ENCODE peak calls at places on chromosomes 16 and 17, in five cellular contexts. T, C, K, P and Y are unnamed samples.

GRCh38 chr17:77884019-77884418 is 74.5 kb upstream of the TNRC6C start:
- DNase-seq in T (no peak), C (no peak), K (peak), P (peak), Y (no peak)

GRCh38 chr17:7478276-7479138 is 924 bp downstream of the ZBTB4 start:
- DNase-seq in T (no peak), C (peak), K (peak), P (peak), Y (peak)

GRCh38 chr16:47504599-47504998 is 43.5 kb downstream of the PHKB start:
- DNase-seq in T (no peak), C (no peak), K (no peak), P (no peak), Y (no peak)

GRCh38 chr16:81778861-81779539 is at the start of gene PLCG2:
- DNase-seq in T (no peak), C (peak), K (peak), P (peak), Y (peak)

GRCh38 chr17:55285340-55286301 is 20.9 kb downstream of the HLF start:
- DNase-seq in T (no peak), C (peak), K (peak), P (no peak), Y (no peak)

GRCh38 chr16:46695937-46696336 is 6.5 kb downstream of the ORC6 start:
- DNase-seq in T (no peak), C (no peak), K (no peak), P (no peak), Y (no peak)

GRCh38 chr17:7997186-7997585 is 5.2 kb upstream of the GUCY2D start:
- DNase-seq in T (no peak), C (peak), K (no peak), P (no peak), Y (no peak)

GRCh38 chr17:14741516-14741915 is 440.6 kb downstream of the HS3ST3B1 start:
- DNase-seq in T (no peak), C (no peak), K (no peak), P (no peak), Y (no peak)

GRCh38 chr17:1995321-1996242 is 29.6 kb downstream of the RTN4RL1 start:
- DNase-seq in T (no peak), C (no peak), K (no peak), P (peak), Y (no peak)

GRCh38 chr17:53058031-53058430 is 764.7 kb upstream of the KIF2B start:
- DNase-seq in T (peak), C (no peak), K (no peak), P (no peak), Y (no peak)

GRCh38 chr16:4489030-4489429 is 12.8 kb downstream of the HMOX2 start:
- DNase-seq in T (peak), C (peak), K (no peak), P (no peak), Y (no peak)

GRCh38 chr17:45394001-45394912 is 38.4 kb downstream of the ARHGAP27 start:
- DNase-seq in T (no peak), C (no peak), K (no peak), P (no peak), Y (no peak)

GRCh38 chr16:23784811-23785447 is 30.1 kb downstream of the CHP2 start:
- DNase-seq in T (no peak), C (no peak), K (no peak), P (no peak), Y (no peak)

GRCh38 chr17:50359998-50360461 is 13.0 kb downstream of the MRPL27 start:
- DNase-seq in T (no peak), C (no peak), K (no peak), P (no peak), Y (no peak)

GRCh38 chr17:73343168-73343634 is 31.4 kb upstream of the CDC42EP4 start:
- DNase-seq in T (no peak), C (peak), K (no peak), P (peak), Y (no peak)

GRCh38 chr17:59361386-59361785 is 29.9 kb downstream of the YPEL2 start:
- DNase-seq in T (no peak), C (peak), K (no peak), P (no peak), Y (no peak)

GRCh38 chr17:47286198-47286914 is 32.7 kb downstream of the ITGB3 start:
- DNase-seq in T (no peak), C (no peak), K (no peak), P (no peak), Y (no peak)

GRCh38 chr17:46930083-46930482 is 7.1 kb downstream of the GOSR2 start:
- DNase-seq in T (no peak), C (no peak), K (no peak), P (no peak), Y (no peak)

GRCh38 chr16:29023279-29024278 is 38.7 kb downstream of the LAT start:
- DNase-seq in T (no peak), C (no peak), K (no peak), P (no peak), Y (no peak)

GRCh38 chr17:80845863-80846671 is 145.6 kb upstream of the CHMP6 start:
- DNase-seq in T (no peak), C (no peak), K (peak), P (no peak), Y (no peak)

GRCh38 chr17:45225964-45226530 is 4.4 kb downstream of the FMNL1 start:
- DNase-seq in T (no peak), C (no peak), K (peak), P (no peak), Y (peak)

GRCh38 chr16:83898463-83899271 is at the start of gene MLYCD:
- DNase-seq in T (no peak), C (peak), K (peak), P (peak), Y (peak)

GRCh38 chr17:55215711-55216110 is 49.0 kb upstream of the HLF start:
- DNase-seq in T (no peak), C (no peak), K (peak), P (no peak), Y (no peak)

GRCh38 chr16:54746596-54746995 is 184.1 kb upstream of the IRX5 start:
- DNase-seq in T (no peak), C (no peak), K (no peak), P (no peak), Y (no peak)

GRCh38 chr17:78652913-78653312 is 75.7 kb upstream of the DNAH17 start:
- DNase-seq in T (no peak), C (no peak), K (no peak), P (no peak), Y (no peak)

GRCh38 chr16:81836279-81837054 is 57.4 kb downstream of the PLCG2 start:
- DNase-seq in T (peak), C (no peak), K (no peak), P (no peak), Y (no peak)

GRCh38 chr17:31724026-31724425 is 135.0 kb downstream of the COPRS start:
- DNase-seq in T (no peak), C (no peak), K (no peak), P (no peak), Y (no peak)

GRCh38 chr16:15701975-15702970 is 52.2 kb downstream of the NDE1 start:
- DNase-seq in T (no peak), C (peak), K (no peak), P (no peak), Y (no peak)

GRCh38 chr17:80924111-80924806 is 67.4 kb upstream of the CHMP6 start:
- DNase-seq in T (no peak), C (no peak), K (no peak), P (no peak), Y (no peak)

GRCh38 chr17:27293359-27293897 is 486 bp upstream of the WSB1 start:
- DNase-seq in T (no peak), C (no peak), K (no peak), P (no peak), Y (no peak)

GRCh38 chr16:70364399-70364798 is 17.7 kb downstream of the DDX19A start:
- DNase-seq in T (no peak), C (no peak), K (no peak), P (no peak), Y (no peak)
- H3K4me3 ChIP-seq in T (no peak), C (no peak), K (no peak), P (no peak), Y (no peak)

DNA sequence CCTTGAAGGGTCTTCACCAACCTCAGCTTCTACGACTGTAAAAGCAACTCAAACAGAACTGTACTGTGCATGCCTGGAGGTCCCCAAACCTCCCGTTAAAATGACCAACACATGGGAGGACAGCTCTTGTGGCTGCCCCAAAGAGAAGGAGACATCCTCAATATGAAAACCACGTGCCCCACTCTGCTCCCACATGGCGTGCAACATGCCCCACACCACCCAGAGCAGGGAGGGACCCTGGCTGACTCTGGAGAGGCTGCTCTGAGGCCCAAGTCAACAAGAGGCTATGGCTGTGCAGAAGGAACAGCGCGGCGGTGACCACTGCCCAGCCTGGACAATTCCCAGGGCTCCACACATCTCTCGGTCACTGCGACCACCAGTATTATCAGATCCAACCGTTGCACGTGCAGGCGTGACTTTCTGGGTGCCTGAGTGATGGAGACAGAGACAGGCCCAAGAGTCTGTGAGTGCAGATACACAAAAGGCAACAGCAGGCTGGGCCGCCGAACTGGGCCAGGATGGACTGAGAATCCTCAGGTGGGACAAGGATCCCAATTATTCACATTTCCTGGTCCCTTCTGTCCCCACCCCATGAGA is 1.4 kb downstream of the PLD6 start:
- DNase-seq in T (no peak), C (no peak), K (no peak), P (no peak), Y (no peak)
- H3K4me3 ChIP-seq in T (peak), C (peak), K (peak), P (peak), Y (peak)

GRCh38 chr16:67396775-67397450 is 3.6 kb upstream of the TPPP3 start:
- DNase-seq in T (no peak), C (no peak), K (no peak), P (no peak), Y (no peak)
- H3K4me3 ChIP-seq in T (no peak), C (no peak), K (no peak), P (no peak), Y (no peak)

GRCh38 chr17:42378597-42379594 is 9.3 kb downstream of the STAT3 start:
- DNase-seq in T (no peak), C (no peak), K (no peak), P (no peak), Y (no peak)
- H3K4me3 ChIP-seq in T (peak), C (peak), K (peak), P (no peak), Y (peak)

GRCh38 chr17:74379495-74380085 is 12.3 kb downstream of the GPR142 start:
- DNase-seq in T (no peak), C (peak), K (peak), P (peak), Y (peak)

GRCh38 chr17:74383140-74383539 is 15.8 kb downstream of the GPR142 start:
- DNase-seq in T (no peak), C (no peak), K (no peak), P (no peak), Y (no peak)

GRCh38 chr17:74385201-74385600 is 17.9 kb downstream of the GPR142 start:
- DNase-seq in T (no peak), C (no peak), K (no peak), P (no peak), Y (no peak)

GRCh38 chr17:74380959-74381808 is 13.9 kb downstream of the GPR142 start:
- DNase-seq in T (no peak), C (no peak), K (no peak), P (no peak), Y (no peak)

GRCh38 chr17:74380086-74380958 is 13.0 kb downstream of the GPR142 start:
- DNase-seq in T (peak), C (no peak), K (no peak), P (no peak), Y (no peak)
- H3K4me3 ChIP-seq in T (no peak), C (no peak), K (no peak), P (no peak), Y (no peak)

GRCh38 chr16:53433509-53433908 is 762 bp upstream of the RBL2 start:
- DNase-seq in T (no peak), C (no peak), K (no peak), P (no peak), Y (no peak)
- H3K4me3 ChIP-seq in T (no peak), C (peak), K (peak), P (no peak), Y (no peak)

GRCh38 chr16:9850716-9851115 is 331.5 kb downstream of the GRIN2A start:
- DNase-seq in T (no peak), C (no peak), K (no peak), P (no peak), Y (no peak)
- H3K4me3 ChIP-seq in T (no peak), C (no peak), K (no peak), P (no peak), Y (no peak)